ENCODE peak calls at places on chromosomes 1 and 21, in nine cellular contexts. Q is nucleus accumbens; M is HEK293T; R is fibroblast of lung; Y is GM04503; G is T-helper 17 cell; S is upper lobe of right lung; W is stimulated activated CD4-positive, alpha-beta T cell treated with anti-CD3 and anti-CD28 coated beads, Interleukin-1b, Interleukin-23, amount 100 ng/mL, for 1 hour; P is NCI-H2081. H is an unnamed sample.

GRCh38 chr1:157961805-157962762 is 31.4 kb upstream of the KIRREL1 start:
- DNase-seq in S (no peak), P (no peak), W (no peak), M (no peak), G (no peak), Q (no peak), R (peak), Y (no peak), H (no peak)

GRCh38 chr21:14120091-14120734 is 90.5 kb downstream of the LIPI start:
- DNase-seq in W (no peak), P (peak), M (peak), Q (peak), Y (no peak), G (no peak), R (no peak), S (no peak), H (no peak)

GRCh38 chr1:119007672-119008482 is 19.7 kb upstream of the TBX15 start:
- DNase-seq in Q (no peak), G (no peak), R (no peak), M (no peak), Y (no peak), S (no peak), W (no peak), P (no peak), H (no peak)

GRCh38 chr21:45050786-45051489 is 23.4 kb upstream of the ADARB1 start:
- DNase-seq in S (no peak), R (peak), W (no peak), G (no peak), P (no peak), Y (no peak), Q (no peak), M (no peak), H (no peak)

GRCh38 chr1:51962486-51963356 is 27.8 kb downstream of the RAB3B start:
- DNase-seq in S (no peak), Y (no peak), Q (no peak), G (no peak), P (no peak), R (no peak), W (no peak), M (no peak), H (no peak)

GRCh38 chr1:205817364-205817763 is 4.4 kb upstream of the SLC41A1 start:
- DNase-seq in Q (no peak), W (no peak), P (no peak), Y (no peak), M (no peak), G (no peak), S (no peak), R (no peak), H (no peak)

GRCh38 chr1:31101147-31101502 is 35.6 kb upstream of the PUM1 start:
- DNase-seq in R (peak), M (no peak), G (no peak), S (no peak), Q (no peak), W (no peak), P (peak), Y (peak), H (no peak)

GRCh38 chr1:243731301-243731891 is 118.6 kb downstream of the AKT3 start:
- DNase-seq in P (no peak), R (peak), Q (no peak), M (no peak), W (no peak), S (no peak), G (no peak), Y (no peak), H (peak)

GRCh38 chr1:62012821-62013220 is 181.8 kb upstream of the L1TD1 start:
- DNase-seq in P (no peak), M (no peak), W (no peak), Y (no peak), S (no peak), G (no peak), Q (no peak), R (no peak), H (no peak)

GRCh38 chr1:6580588-6581270 is 935 bp downstream of the ZBTB48 start:
- DNase-seq in Y (no peak), P (no peak), G (no peak), M (peak), Q (no peak), S (peak), W (no peak), R (no peak), H (no peak)

GRCh38 chr1:2311184-2312032 is 79.9 kb downstream of the MORN1 start:
- DNase-seq in P (no peak), S (no peak), Y (no peak), W (no peak), R (peak), Q (no peak), G (peak), M (peak), H (peak)

GRCh38 chr1:4366091-4366490 is 288.3 kb upstream of the AJAP1 start:
- DNase-seq in P (no peak), M (no peak), G (no peak), W (no peak), Y (no peak), Q (no peak), S (no peak), R (no peak), H (no peak)